ENCODE peak calls at places on chromosomes 3 and 15, in eight cellular contexts. Q is spleen, X is H9, E is kidney epithelial cell, I is activated B cell treated with CpG ODN at 0.5 μM for 24 hours, C is tibial nerve, N is HFFc6, O is tibial artery. A is an unnamed sample.

GRCh38 chr3:58106640-58107039 is 98.4 kb downstream of the FLNB start:
- DNase-seq in Q (no peak), X (no peak), E (no peak), I (no peak), C (no peak), N (no peak), O (no peak), A (no peak)

GRCh38 chr3:189519458-189519857 is 111.7 kb upstream of the TP63 start:
- DNase-seq in Q (no peak), X (no peak), E (no peak), I (no peak), C (no peak), N (no peak), O (no peak), A (no peak)

GRCh38 chr3:8607285-8608040 is 37.1 kb downstream of the SSUH2 start:
- DNase-seq in Q (no peak), X (peak; percentile 43), E (no peak), I (no peak), C (no peak), N (peak; percentile 69), O (peak; percentile 85), A (no peak)

GRCh38 chr3:197325773-197326172 is 27.4 kb upstream of the DLG1 start:
- DNase-seq in Q (no peak), X (no peak), E (no peak), I (no peak), C (no peak), N (no peak), O (no peak), A (no peak)

GRCh38 chr3:54777141-54777540 is 150.7 kb downstream of the LRTM1 start:
- DNase-seq in Q (no peak), X (no peak), E (no peak), I (no peak), C (no peak), N (no peak), O (no peak), A (no peak)

GRCh38 chr3:43260412-43260811 is 25.9 kb upstream of the SNRK start:
- DNase-seq in Q (no peak), X (no peak), E (no peak), I (no peak), C (no peak), N (no peak), O (no peak), A (no peak)

GRCh38 chr3:194497799-194498575 is 11.2 kb upstream of the ATP13A3 start:
- DNase-seq in Q (no peak), X (peak; percentile 46), E (no peak), I (no peak), C (no peak), N (peak; percentile 33), O (no peak), A (peak; percentile 73)

GRCh38 chr3:17023006-17023664 is 138.4 kb downstream of the PLCL2 start:
- DNase-seq in Q (no peak), X (no peak), E (peak; percentile 16), I (no peak), C (no peak), N (no peak), O (no peak), A (no peak)

GRCh38 chr3:41819200-41819599 is 142.7 kb downstream of the ULK4 start:
- DNase-seq in Q (no peak), X (no peak), E (no peak), I (no peak), C (no peak), N (no peak), O (no peak), A (no peak)

GRCh38 chr15:50206020-50206419 is 24.0 kb downstream of the SLC27A2 start:
- DNase-seq in Q (no peak), X (no peak), E (no peak), I (no peak), C (no peak), N (no peak), O (no peak), A (no peak)

GRCh38 chr15:90677807-90678790 is 39.0 kb upstream of the BLM start:
- DNase-seq in Q (no peak), X (no peak), E (no peak), I (no peak), C (no peak), N (no peak), O (no peak), A (no peak)

GRCh38 chr3:56075089-56075488 is 393.2 kb downstream of the ERC2 start:
- DNase-seq in Q (no peak), X (no peak), E (no peak), I (no peak), C (no peak), N (no peak), O (no peak), A (no peak)

GRCh38 chr3:168091961-168092360 is 3.8 kb downstream of the GOLIM4 start:
- DNase-seq in Q (no peak), X (no peak), E (no peak), I (no peak), C (no peak), N (no peak), O (no peak), A (no peak)

GRCh38 chr15:96992817-96993216 is 662.3 kb downstream of the NR2F2 start:
- DNase-seq in Q (no peak), X (no peak), E (no peak), I (no peak), C (no peak), N (no peak), O (no peak), A (no peak)

GRCh38 chr3:109025896-109026295 is 72.2 kb upstream of the GUCA1C start:
- DNase-seq in Q (no peak), X (no peak), E (no peak), I (no peak), C (no peak), N (no peak), O (no peak), A (no peak)

GRCh38 chr3:60703956-60704736 is 547.1 kb downstream of the FHIT start:
- DNase-seq in Q (no peak), X (no peak), E (peak; percentile 1), I (no peak), C (no peak), N (peak; percentile 47), O (no peak), A (no peak)

GRCh38 chr3:133661454-133662255 is at the start of gene TOPBP1:
- DNase-seq in Q (peak; percentile 97), X (peak; percentile 92), E (peak; percentile 29), I (peak; percentile 76), C (peak; percentile 30), N (peak; percentile 50), O (peak; percentile 81), A (peak; percentile 79)

GRCh38 chr3:67569324-67569723 is 85.1 kb downstream of the SUCLG2 start:
- DNase-seq in Q (peak; percentile 27), X (no peak), E (no peak), I (no peak), C (no peak), N (no peak), O (no peak), A (no peak)

GRCh38 chr3:100548053-100548452 is 55.6 kb downstream of the TMEM45A start:
- DNase-seq in Q (no peak), X (no peak), E (no peak), I (no peak), C (no peak), N (no peak), O (no peak), A (no peak)

GRCh38 chr3:66797916-66798560 is 200.1 kb upstream of the KBTBD8 start:
- DNase-seq in Q (no peak), X (peak; percentile 83), E (peak; percentile 63), I (no peak), C (no peak), N (no peak), O (no peak), A (no peak)

GRCh38 chr3:106957021-106957420 is 420.2 kb upstream of the CCDC54 start:
- DNase-seq in Q (no peak), X (no peak), E (no peak), I (no peak), C (no peak), N (peak; percentile 18), O (no peak), A (no peak)

GRCh38 chr3:139577899-139578298 is 38.4 kb upstream of the RBP1 start:
- DNase-seq in Q (no peak), X (peak; percentile 57), E (no peak), I (no peak), C (no peak), N (no peak), O (no peak), A (no peak)

GRCh38 chr3:167978071-167978470 is 117.7 kb downstream of the GOLIM4 start:
- DNase-seq in Q (no peak), X (no peak), E (no peak), I (no peak), C (no peak), N (no peak), O (no peak), A (no peak)

GRCh38 chr15:100934735-100935134 is 15.6 kb downstream of the LRRK1 start:
- DNase-seq in Q (no peak), X (no peak), E (no peak), I (no peak), C (no peak), N (peak; percentile 37), O (no peak), A (no peak)
- TF ChIP-seq CTCF in Q (no peak), X (peak; percentile 30), E (no peak), I (no peak), C (no peak), N (peak; percentile 42), O (no peak), A (peak; percentile 19)

GRCh38 chr3:45198264-45199260 is 27.5 kb downstream of the TMEM158 start:
- DNase-seq in Q (no peak), X (no peak), E (no peak), I (no peak), C (no peak), N (no peak), O (no peak), A (no peak)
- TF ChIP-seq CTCF in Q (no peak), X (no peak), E (no peak), I (no peak), C (no peak), N (no peak), O (no peak), A (no peak)

GRCh38 chr15:22903427-22903826 is 65.0 kb downstream of the NIPA2 start:
- DNase-seq in Q (peak; percentile 61), X (no peak), E (no peak), I (no peak), C (no peak), N (no peak), O (no peak), A (no peak)

GRCh38 chr15:22902981-22903380 is 64.5 kb downstream of the NIPA2 start:
- DNase-seq in Q (no peak), X (no peak), E (no peak), I (no peak), C (no peak), N (no peak), O (no peak), A (no peak)

GRCh38 chr15:22903961-22904534 is 65.6 kb downstream of the NIPA2 start:
- DNase-seq in Q (peak; percentile 55), X (no peak), E (no peak), I (no peak), C (no peak), N (no peak), O (no peak), A (no peak)

GRCh38 chr15:22902046-22902445 is 63.6 kb downstream of the NIPA2 start:
- DNase-seq in Q (peak; percentile 62), X (no peak), E (no peak), I (no peak), C (no peak), N (no peak), O (no peak), A (no peak)

GRCh38 chr15:22902578-22902977 is 64.1 kb downstream of the NIPA2 start:
- DNase-seq in Q (peak; percentile 60), X (peak; percentile 61), E (no peak), I (no peak), C (no peak), N (no peak), O (no peak), A (no peak)
- TF ChIP-seq CTCF in Q (no peak), X (peak; percentile 55), E (no peak), I (no peak), C (no peak), N (no peak), O (no peak), A (no peak)

GRCh38 chr3:127831723-127832172 is 9.4 kb upstream of the MGLL start:
- DNase-seq in Q (peak; percentile 86), X (peak; percentile 65), E (no peak), I (peak; percentile 32), C (no peak), N (no peak), O (no peak), A (peak; percentile 57)
- TF ChIP-seq CTCF in Q (peak; percentile 78), X (peak; percentile 96), E (peak; percentile 26), I (no peak), C (peak; percentile 33), N (peak; percentile 90), O (peak; percentile 23), A (peak; percentile 81)

A was measured in CD14-positive monocyte.